ENCODE peak calls at places on chromosomes 5 and 9, in nine cellular contexts. M, X, V, I, R, O, G, W and D are unnamed samples.

GRCh38 chr5:138275895-138276294 is 1.5 kb upstream of the GFRA3 start:
- DNase-seq in M (no peak), X (no peak), V (no peak), I (no peak), R (no peak), O (no peak), G (no peak), W (no peak), D (no peak)

GRCh38 chr9:109295475-109296110 is 25.3 kb downstream of the EPB41L4B start:
- DNase-seq in M (no peak), X (no peak), V (no peak), I (no peak), R (no peak), O (no peak), G (no peak), W (no peak), D (no peak)

GRCh38 chr5:111960466-111961215 is 203.6 kb upstream of the NREP start:
- DNase-seq in M (no peak), X (no peak), V (peak; percentile 40), I (no peak), R (no peak), O (no peak), G (no peak), W (no peak), D (no peak)

GRCh38 chr5:103120607-103121200 is 603 bp downstream of the PPIP5K2 start:
- DNase-seq in M (no peak), X (no peak), V (peak; percentile 7), I (peak; percentile 21), R (peak; percentile 53), O (no peak), G (no peak), W (no peak), D (no peak)

GRCh38 chr9:121483049-121483448 is 16.6 kb downstream of the GGTA1 start:
- DNase-seq in M (no peak), X (no peak), V (no peak), I (no peak), R (no peak), O (no peak), G (no peak), W (no peak), D (no peak)

GRCh38 chr5:56244676-56245075 is 11.5 kb upstream of the ANKRD55 start:
- DNase-seq in M (no peak), X (no peak), V (no peak), I (no peak), R (no peak), O (no peak), G (no peak), W (no peak), D (no peak)

GRCh38 chr9:4490705-4491620 is 695 bp downstream of the SLC1A1 start:
- DNase-seq in M (peak; percentile 33), X (peak; percentile 10), V (peak; percentile 9), I (no peak), R (no peak), O (no peak), G (no peak), W (no peak), D (no peak)

GRCh38 chr9:5688109-5688508 is 59.2 kb downstream of the RIC1 start:
- DNase-seq in M (no peak), X (no peak), V (no peak), I (no peak), R (no peak), O (no peak), G (no peak), W (no peak), D (no peak)